ENCODE peak calls at places on chromosomes 12 and 14, in six cellular contexts. X is CD8-positive, alpha-beta T cell; V is activated T-helper 2 cell treated with anti-CD3 and anti-CD28 coated beads, Interferon-gamma antibody, Interleukin-2, Interleukin-4, amounts not matched to agents 10 μg/mL and 5 μg/mL and 100 μg/mL, durations not matched to agents 14 hours and 24 hours and 36 hours; Y is spleen; G is PC-3; N is lung microvascular endothelial cell. M is an unnamed sample.

GRCh38 chr12:76895796-76896195 is 17.0 kb upstream of the CSRP2 start:
- DNase-seq in X (no peak), V (no peak), Y (no peak), G (no peak), N (no peak), M (no peak)

GRCh38 chr12:13130981-13131380 is 27.5 kb upstream of the GSG1 start:
- DNase-seq in X (no peak), V (no peak), Y (no peak), G (no peak), N (no peak), M (no peak)

GRCh38 chr12:101653030-101653429 is 44.4 kb upstream of the CHPT1 start:
- DNase-seq in X (no peak), V (no peak), Y (no peak), G (no peak), N (no peak), M (no peak)

GRCh38 chr14:100677925-100678765 is 48.5 kb upstream of the DLK1 start:
- DNase-seq in X (no peak), V (no peak), Y (no peak), G (no peak), N (peak), M (no peak)

GRCh38 chr12:2739069-2739468 is 55.7 kb upstream of the FKBP4 start:
- DNase-seq in X (no peak), V (no peak), Y (no peak), G (no peak), N (no peak), M (no peak)

GRCh38 chr14:93113678-93114067 is 2.1 kb downstream of the ITPK1 start:
- DNase-seq in X (no peak), V (no peak), Y (peak), G (no peak), N (no peak), M (no peak)

GRCh38 chr12:27515671-27516070 is 8.3 kb upstream of the PPFIBP1 start:
- DNase-seq in X (no peak), V (no peak), Y (no peak), G (no peak), N (no peak), M (no peak)

GRCh38 chr14:104227806-104228205 is 89.4 kb downstream of the KIF26A start:
- DNase-seq in X (no peak), V (no peak), Y (peak), G (no peak), N (no peak), M (no peak)

GRCh38 chr12:102172436-102172835 is 25.2 kb downstream of the PMCH start:
- DNase-seq in X (no peak), V (no peak), Y (no peak), G (peak), N (peak), M (no peak)

GRCh38 chr12:101969-102878 is 35.7 kb downstream of the IQSEC3 start:
- DNase-seq in X (no peak), V (no peak), Y (no peak), G (no peak), N (no peak), M (no peak)

GRCh38 chr14:61219673-61220072 is 61.5 kb downstream of the TMEM30B start:
- DNase-seq in X (no peak), V (no peak), Y (no peak), G (no peak), N (no peak), M (no peak)

GRCh38 chr12:28998662-28999120 is 150.4 kb upstream of the FAR2 start:
- DNase-seq in X (no peak), V (no peak), Y (no peak), G (peak), N (peak), M (peak)

GRCh38 chr12:6199531-6200265 is 502 bp upstream of the CD9 start:
- DNase-seq in X (no peak), V (no peak), Y (no peak), G (peak), N (peak), M (no peak)

GRCh38 chr12:74889563-74890236 is 319.9 kb downstream of the KCNC2 start:
- DNase-seq in X (no peak), V (no peak), Y (no peak), G (peak), N (no peak), M (peak)